ENCODE peak calls at places on chromosomes 7 and 10, in six cellular contexts. One of them, this sample, is unnamed.

GRCh38 chr7:20219062-20219445 is 1.9 kb upstream of the MACC1 start:
- DNase-seq in adrenal gland: no peak
- DNase-seq in HepG2: no peak
- DNase-seq in A549: no peak
- DNase-seq in neuronal stem cell: no peak
- DNase-seq in tibial artery: no peak
- DNase-seq in this sample: no peak

GRCh38 chr7:2164156-2164555 is 68.6 kb downstream of the MAD1L1 start:
- DNase-seq in adrenal gland: no peak
- DNase-seq in HepG2: no peak
- DNase-seq in A549: no peak
- DNase-seq in neuronal stem cell: no peak
- DNase-seq in tibial artery: no peak
- DNase-seq in this sample: no peak

GRCh38 chr7:158809596-158809995 is 19.7 kb downstream of the ESYT2 start:
- DNase-seq in adrenal gland: no peak
- DNase-seq in HepG2: no peak
- DNase-seq in A549: no peak
- DNase-seq in neuronal stem cell: no peak
- DNase-seq in tibial artery: no peak
- DNase-seq in this sample: no peak

GRCh38 chr10:80187465-80188409 is 17.6 kb downstream of the ANXA11 start:
- DNase-seq in adrenal gland: no peak
- DNase-seq in HepG2: peak; percentile 13
- DNase-seq in A549: no peak
- DNase-seq in neuronal stem cell: no peak
- DNase-seq in tibial artery: no peak
- DNase-seq in this sample: peak; percentile 92

GRCh38 chr7:40757097-40757496 is 622.3 kb downstream of the SUGCT start:
- DNase-seq in adrenal gland: no peak
- DNase-seq in HepG2: no peak
- DNase-seq in A549: no peak
- DNase-seq in neuronal stem cell: no peak
- DNase-seq in tibial artery: no peak
- DNase-seq in this sample: no peak

GRCh38 chr7:47873767-47874166 is 74.5 kb downstream of the PKD1L1 start:
- DNase-seq in adrenal gland: peak; percentile 29
- DNase-seq in HepG2: no peak
- DNase-seq in A549: peak; percentile 60
- DNase-seq in neuronal stem cell: no peak
- DNase-seq in tibial artery: no peak
- DNase-seq in this sample: no peak

GRCh38 chr7:7183061-7183832 is 903 bp downstream of the C1GALT1 start:
- DNase-seq in adrenal gland: peak; percentile 57
- DNase-seq in HepG2: no peak
- DNase-seq in A549: peak; percentile 34
- DNase-seq in neuronal stem cell: no peak
- DNase-seq in tibial artery: no peak
- DNase-seq in this sample: peak; percentile 43

GRCh38 chr10:93095225-93095624 is 21.5 kb downstream of the CYP26A1 start:
- DNase-seq in adrenal gland: peak; percentile 25
- DNase-seq in HepG2: no peak
- DNase-seq in A549: no peak
- DNase-seq in neuronal stem cell: no peak
- DNase-seq in tibial artery: no peak
- DNase-seq in this sample: no peak

GRCh38 chr10:126474031-126474430 is 85.8 kb upstream of the ADAM12 start:
- DNase-seq in adrenal gland: peak; percentile 34
- DNase-seq in HepG2: no peak
- DNase-seq in A549: no peak
- DNase-seq in neuronal stem cell: no peak
- DNase-seq in tibial artery: no peak
- DNase-seq in this sample: no peak

GRCh38 chr10:112379635-112380296 is 5.8 kb downstream of the ACSL5 start:
- DNase-seq in adrenal gland: no peak
- DNase-seq in HepG2: peak; percentile 85
- DNase-seq in A549: no peak
- DNase-seq in neuronal stem cell: no peak
- DNase-seq in tibial artery: no peak
- DNase-seq in this sample: no peak

GRCh38 chr7:121420976-121421375 is 24.9 kb upstream of the FAM3C start:
- DNase-seq in adrenal gland: no peak
- DNase-seq in HepG2: no peak
- DNase-seq in A549: no peak
- DNase-seq in neuronal stem cell: no peak
- DNase-seq in tibial artery: no peak
- DNase-seq in this sample: no peak

GRCh38 chr10:95237376-95238170 is 43.5 kb downstream of the ACSM6 start:
- DNase-seq in adrenal gland: no peak
- DNase-seq in HepG2: no peak
- DNase-seq in A549: no peak
- DNase-seq in neuronal stem cell: no peak
- DNase-seq in tibial artery: no peak
- DNase-seq in this sample: no peak

GRCh38 chr10:131848741-131849590 is 51.8 kb upstream of the PPP2R2D start:
- DNase-seq in adrenal gland: no peak
- DNase-seq in HepG2: no peak
- DNase-seq in A549: no peak
- DNase-seq in neuronal stem cell: no peak
- DNase-seq in tibial artery: peak; percentile 19
- DNase-seq in this sample: no peak

GRCh38 chr10:78657622-78658165 is 411.1 kb upstream of the ZMIZ1 start:
- DNase-seq in adrenal gland: peak; percentile 90
- DNase-seq in HepG2: peak; percentile 79
- DNase-seq in A549: peak; percentile 81
- DNase-seq in neuronal stem cell: no peak
- DNase-seq in tibial artery: peak; percentile 83
- DNase-seq in this sample: peak; percentile 22

GRCh38 chr7:143314107-143314506 is 1.8 kb upstream of the CLCN1 start:
- DNase-seq in adrenal gland: no peak
- DNase-seq in HepG2: no peak
- DNase-seq in A549: no peak
- DNase-seq in neuronal stem cell: no peak
- DNase-seq in tibial artery: no peak
- DNase-seq in this sample: no peak

GRCh38 chr7:135239263-135239662 is 5.6 kb downstream of the STRA8 start:
- DNase-seq in adrenal gland: no peak
- DNase-seq in HepG2: no peak
- DNase-seq in A549: no peak
- DNase-seq in neuronal stem cell: no peak
- DNase-seq in tibial artery: no peak
- DNase-seq in this sample: no peak

GRCh38 chr10:63264852-63265617 is 131.9 kb downstream of the NRBF2 start:
- DNase-seq in adrenal gland: no peak
- DNase-seq in HepG2: peak; percentile 44
- DNase-seq in A549: peak; percentile 14
- DNase-seq in neuronal stem cell: no peak
- DNase-seq in tibial artery: no peak
- DNase-seq in this sample: peak; percentile 22

GRCh38 chr7:116802144-116802747 is 60.1 kb upstream of the CAPZA2 start:
- DNase-seq in adrenal gland: no peak
- DNase-seq in HepG2: no peak
- DNase-seq in A549: no peak
- DNase-seq in neuronal stem cell: peak; percentile 20
- DNase-seq in tibial artery: no peak
- DNase-seq in this sample: no peak

GRCh38 chr10:43201545-43202131 is 63.4 kb downstream of the CSGALNACT2 start:
- DNase-seq in adrenal gland: peak; percentile 40
- DNase-seq in HepG2: no peak
- DNase-seq in A549: no peak
- DNase-seq in neuronal stem cell: no peak
- DNase-seq in tibial artery: peak; percentile 15
- DNase-seq in this sample: no peak

GRCh38 chr10:129942936-129943724 is 20.9 kb downstream of the EBF3 start:
- DNase-seq in adrenal gland: no peak
- DNase-seq in HepG2: no peak
- DNase-seq in A549: no peak
- DNase-seq in neuronal stem cell: no peak
- DNase-seq in tibial artery: no peak
- DNase-seq in this sample: no peak

GRCh38 chr10:33539137-33539536 is 204.7 kb upstream of the NRP1 start:
- DNase-seq in adrenal gland: no peak
- DNase-seq in HepG2: no peak
- DNase-seq in A549: no peak
- DNase-seq in neuronal stem cell: no peak
- DNase-seq in tibial artery: no peak
- DNase-seq in this sample: no peak

GRCh38 chr7:46033592-46033991 is 112.5 kb upstream of the IGFBP3 start:
- DNase-seq in adrenal gland: no peak
- DNase-seq in HepG2: no peak
- DNase-seq in A549: no peak
- DNase-seq in neuronal stem cell: no peak
- DNase-seq in tibial artery: no peak
- DNase-seq in this sample: no peak

GRCh38 chr7:46035166-46035565 is 114.1 kb upstream of the IGFBP3 start:
- DNase-seq in adrenal gland: no peak
- DNase-seq in HepG2: no peak
- DNase-seq in A549: no peak
- DNase-seq in neuronal stem cell: no peak
- DNase-seq in tibial artery: no peak
- DNase-seq in this sample: no peak

GRCh38 chr7:46032936-46033335 is 111.9 kb upstream of the IGFBP3 start:
- DNase-seq in adrenal gland: no peak
- DNase-seq in HepG2: no peak
- DNase-seq in A549: no peak
- DNase-seq in neuronal stem cell: no peak
- DNase-seq in tibial artery: no peak
- DNase-seq in this sample: no peak

GRCh38 chr7:46032353-46032752 is 111.3 kb upstream of the IGFBP3 start:
- DNase-seq in adrenal gland: no peak
- DNase-seq in HepG2: peak; percentile 25
- DNase-seq in A549: no peak
- DNase-seq in neuronal stem cell: no peak
- DNase-seq in tibial artery: no peak
- DNase-seq in this sample: no peak

GRCh38 chr7:46034056-46034768 is 113.1 kb upstream of the IGFBP3 start:
- DNase-seq in adrenal gland: no peak
- DNase-seq in HepG2: no peak
- DNase-seq in A549: no peak
- DNase-seq in neuronal stem cell: no peak
- DNase-seq in tibial artery: no peak
- DNase-seq in this sample: no peak
- H3K4me1 ChIP-seq in adrenal gland: no peaks in the 10 kb centered on the region
- H3K4me1 ChIP-seq in HepG2: peaks cover 11% of the 10 kb centered on the region
- H3K4me1 ChIP-seq in A549: peaks cover 20% of the 10 kb centered on the region
- H3K4me1 ChIP-seq in neuronal stem cell: peaks cover 1% of the 10 kb centered on the region
- H3K4me1 ChIP-seq in tibial artery: no peaks in the 10 kb centered on the region
- H3K4me1 ChIP-seq in this sample: no peaks in the 10 kb centered on the region

DNA sequence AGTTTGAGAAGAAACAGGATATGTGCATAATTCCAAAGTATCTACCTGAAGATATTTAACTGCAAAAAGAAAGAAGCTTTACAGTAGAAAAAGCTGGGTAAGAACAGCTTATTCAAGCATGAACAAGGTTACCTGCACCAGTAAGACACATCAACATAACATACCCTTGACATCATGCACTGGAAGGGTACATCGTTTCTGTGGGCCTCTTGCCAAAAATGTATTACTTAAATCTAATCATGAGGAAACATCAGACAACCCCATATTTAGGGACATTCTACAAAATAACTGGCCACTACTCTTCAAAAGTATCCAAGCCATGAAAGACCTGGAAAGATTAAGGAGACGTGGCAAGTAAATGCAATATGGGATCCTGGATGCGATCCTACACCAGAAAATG is 18.9 kb downstream of the TPK1 start:
- DNase-seq in adrenal gland: no peak
- DNase-seq in HepG2: no peak
- DNase-seq in A549: no peak
- DNase-seq in neuronal stem cell: no peak
- DNase-seq in tibial artery: no peak
- DNase-seq in this sample: no peak
- H3K4me1 ChIP-seq in adrenal gland: no peaks in the 10 kb centered on the region
- H3K4me1 ChIP-seq in HepG2: no peaks in the 10 kb centered on the region
- H3K4me1 ChIP-seq in A549: no peaks in the 10 kb centered on the region
- H3K4me1 ChIP-seq in neuronal stem cell: no peaks in the 10 kb centered on the region
- H3K4me1 ChIP-seq in tibial artery: no peaks in the 10 kb centered on the region
- H3K4me1 ChIP-seq in this sample: peaks cover 65% of the 10 kb centered on the region

GRCh38 chr7:105161366-105161765 is 147.4 kb downstream of the KMT2E start:
- DNase-seq in adrenal gland: no peak
- DNase-seq in HepG2: no peak
- DNase-seq in A549: no peak
- DNase-seq in neuronal stem cell: no peak
- DNase-seq in tibial artery: no peak
- DNase-seq in this sample: no peak

GRCh38 chr7:105164751-105165150 is 150.7 kb downstream of the KMT2E start:
- DNase-seq in adrenal gland: no peak
- DNase-seq in HepG2: no peak
- DNase-seq in A549: no peak
- DNase-seq in neuronal stem cell: no peak
- DNase-seq in tibial artery: no peak
- DNase-seq in this sample: no peak

DNA sequence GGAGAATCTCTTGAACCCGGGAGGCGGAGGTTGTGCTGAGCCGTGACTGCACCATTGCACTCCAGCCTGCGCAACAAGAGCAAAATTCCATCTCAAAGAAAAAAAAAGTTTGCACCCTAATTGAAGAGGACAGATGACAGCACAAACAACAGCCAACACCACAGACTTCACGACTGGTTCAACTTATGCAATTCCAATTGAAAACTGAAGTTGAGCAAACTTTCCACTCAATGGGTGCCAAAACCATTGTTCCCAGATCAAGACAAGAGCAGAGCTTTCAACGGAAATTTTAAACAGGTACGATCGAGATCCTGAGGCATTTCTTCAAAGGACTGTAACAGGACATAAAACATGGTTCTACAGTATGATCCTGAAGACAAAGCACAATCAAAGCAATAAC is 149.7 kb downstream of the KMT2E start:
- DNase-seq in adrenal gland: no peak
- DNase-seq in HepG2: no peak
- DNase-seq in A549: no peak
- DNase-seq in neuronal stem cell: no peak
- DNase-seq in tibial artery: no peak
- DNase-seq in this sample: no peak
- H3K4me1 ChIP-seq in adrenal gland: no peaks in the 10 kb centered on the region
- H3K4me1 ChIP-seq in HepG2: no peaks in the 10 kb centered on the region
- H3K4me1 ChIP-seq in A549: no peaks in the 10 kb centered on the region
- H3K4me1 ChIP-seq in neuronal stem cell: no peaks in the 10 kb centered on the region
- H3K4me1 ChIP-seq in tibial artery: no peaks in the 10 kb centered on the region
- H3K4me1 ChIP-seq in this sample: no peaks in the 10 kb centered on the region

DNA sequence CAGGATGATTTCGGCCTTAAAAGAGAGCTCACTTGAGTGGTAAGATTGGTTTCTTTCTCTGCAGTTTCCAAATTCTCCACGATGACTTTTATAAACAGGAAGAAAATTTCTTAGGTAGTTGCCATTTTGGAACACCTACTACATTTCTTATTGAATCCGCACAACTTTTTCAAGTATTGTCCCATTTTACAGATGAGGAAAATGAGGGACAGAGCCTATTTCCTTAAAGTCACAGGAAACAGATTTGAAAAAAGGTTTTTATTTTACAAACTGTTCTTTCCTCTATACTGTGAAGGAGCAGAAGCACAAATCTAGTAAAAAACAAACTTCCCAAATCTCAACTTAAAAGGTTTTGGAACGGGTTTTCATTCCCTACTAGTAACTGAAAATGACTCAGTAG is 2.7 kb downstream of the YWHAG start:
- DNase-seq in adrenal gland: no peak
- DNase-seq in HepG2: no peak
- DNase-seq in A549: no peak
- DNase-seq in neuronal stem cell: no peak
- DNase-seq in tibial artery: no peak
- DNase-seq in this sample: no peak
- H3K4me1 ChIP-seq in adrenal gland: peaks cover 74% of the 10 kb centered on the region
- H3K4me1 ChIP-seq in HepG2: peaks cover 73% of the 10 kb centered on the region
- H3K4me1 ChIP-seq in A549: peaks cover 54% of the 10 kb centered on the region
- H3K4me1 ChIP-seq in neuronal stem cell: peaks cover 6% of the 10 kb centered on the region
- H3K4me1 ChIP-seq in tibial artery: no peaks in the 10 kb centered on the region
- H3K4me1 ChIP-seq in this sample: peaks cover 55% of the 10 kb centered on the region

This sample was measured in CD8-positive, alpha-beta memory T cell.